ENCODE peak calls at places on chromosomes 4 and X, in five cellular contexts. T is heart right ventricle, I is thyroid gland, V is IMR-90, Z is ovary. Y is an unnamed sample.

GRCh38 chrX:80808854-80809493 is 703 bp downstream of the BRWD3 start:
- DNase-seq in T (no peak), I (peak; percentile 30), V (no peak), Z (peak; percentile 23), Y (peak; percentile 15)

GRCh38 chrX:13489451-13489850 is 80.0 kb upstream of the EGFL6 start:
- DNase-seq in T (peak; percentile 30), I (no peak), V (peak; percentile 38), Z (peak; percentile 50), Y (no peak)

GRCh38 chrX:2705036-2705435 is 13.9 kb downstream of the CD99 start:
- DNase-seq in T (no peak), I (no peak), V (no peak), Z (no peak), Y (no peak)

GRCh38 chrX:107708762-107709161 is 66.8 kb downstream of the TSC22D3 start:
- DNase-seq in T (no peak), I (no peak), V (peak; percentile 14), Z (peak; percentile 15), Y (no peak)

GRCh38 chrX:71870337-71871098 is 40.1 kb upstream of the NHSL2 start:
- DNase-seq in T (no peak), I (no peak), V (no peak), Z (no peak), Y (peak; percentile 88)

GRCh38 chr4:13989496-13989895 is 362.0 kb upstream of the BOD1L1 start:
- DNase-seq in T (no peak), I (no peak), V (no peak), Z (no peak), Y (no peak)

GRCh38 chr4:173334891-173335754 is 965 bp upstream of the HMGB2 start:
- DNase-seq in T (peak; percentile 68), I (peak; percentile 66), V (peak; percentile 70), Z (peak; percentile 51), Y (peak; percentile 95)

GRCh38 chrX:153981771-153982533 is 9.4 kb downstream of the TMEM187 start:
- DNase-seq in T (peak; percentile 42), I (no peak), V (no peak), Z (peak; percentile 77), Y (no peak)

GRCh38 chr4:53100801-53101581 is 238.9 kb downstream of the RASL11B start:
- DNase-seq in T (no peak), I (no peak), V (peak; percentile 84), Z (no peak), Y (no peak)

GRCh38 chr4:66340286-66340893 is 670.1 kb upstream of the EPHA5 start:
- DNase-seq in T (no peak), I (no peak), V (no peak), Z (no peak), Y (no peak)

GRCh38 chr4:8689741-8690140 is 97.2 kb downstream of the CPZ start:
- DNase-seq in T (no peak), I (no peak), V (no peak), Z (peak; percentile 2), Y (no peak)

GRCh38 chr4:8307126-8307525 is 37.6 kb downstream of the HTRA3 start:
- DNase-seq in T (no peak), I (peak; percentile 1), V (no peak), Z (peak; percentile 27), Y (peak; percentile 32)

GRCh38 chrX:117834076-117834475 is 282.5 kb downstream of the KLHL13 start:
- DNase-seq in T (no peak), I (no peak), V (no peak), Z (no peak), Y (no peak)

GRCh38 chr4:41873380-41874295 is 61.6 kb upstream of the TMEM33 start:
- DNase-seq in T (no peak), I (no peak), V (no peak), Z (no peak), Y (no peak)

GRCh38 chrX:69565247-69565815 is 50.6 kb upstream of the EDA start:
- DNase-seq in T (no peak), I (no peak), V (no peak), Z (no peak), Y (no peak)

GRCh38 chrX:13376857-13377441 is 57.1 kb upstream of the ATXN3L start:
- DNase-seq in T (no peak), I (no peak), V (peak; percentile 95), Z (no peak), Y (peak; percentile 65)

GRCh38 chr4:2364654-2365053 is 53.8 kb downstream of the ZFYVE28 start:
- DNase-seq in T (peak; percentile 43), I (peak; percentile 42), V (no peak), Z (peak; percentile 51), Y (no peak)

GRCh38 chr4:58749206-58749605 is 1639.0 kb upstream of the IGFBP7 start:
- DNase-seq in T (no peak), I (peak; percentile 5), V (no peak), Z (no peak), Y (no peak)

GRCh38 chr4:54065282-54066087 is 1.1 kb upstream of the CHIC2 start:
- DNase-seq in T (no peak), I (peak; percentile 13), V (no peak), Z (no peak), Y (no peak)

DNA sequence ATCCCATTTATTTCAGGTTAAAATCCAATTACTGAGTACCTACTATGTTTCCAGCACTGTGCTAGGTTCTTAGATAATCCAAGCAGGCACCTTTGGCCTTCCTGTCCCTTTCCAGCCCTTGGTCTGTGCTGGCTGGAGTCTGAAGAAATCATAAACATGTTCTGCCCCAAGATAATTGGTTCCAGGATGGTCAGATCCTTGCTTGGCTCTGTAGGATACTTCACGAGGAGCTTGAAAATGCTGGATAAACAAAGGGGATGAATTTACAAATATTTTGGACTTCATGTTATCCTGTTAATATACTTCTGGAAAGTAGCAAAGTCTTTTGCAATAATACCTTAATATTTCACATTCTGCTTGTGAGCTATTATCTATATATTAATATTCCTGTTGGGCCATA is 35.0 kb upstream of the FHL1 start:
- DNase-seq in T (no peak), I (no peak), V (no peak), Z (no peak), Y (no peak)
- H3K27ac ChIP-seq in T (no peak overlapping the region), I (no peak overlapping the region), V (peak overlapping the region; percentile 64), Z (no peak overlapping the region), Y (no peak overlapping the region)

GRCh38 chr4:127618427-127618826 is 14.3 kb upstream of the INTU start:
- DNase-seq in T (no peak), I (no peak), V (no peak), Z (no peak), Y (no peak)

GRCh38 chr4:127623755-127624087 is 9.0 kb upstream of the INTU start:
- DNase-seq in T (no peak), I (peak; percentile 64), V (peak; percentile 41), Z (no peak), Y (no peak)

GRCh38 chr4:127622923-127623754 is 9.6 kb upstream of the INTU start:
- DNase-seq in T (peak; percentile 34), I (peak; percentile 52), V (peak; percentile 33), Z (peak; percentile 29), Y (no peak)

GRCh38 chr4:127624176-127624575 is 8.6 kb upstream of the INTU start:
- DNase-seq in T (no peak), I (no peak), V (no peak), Z (no peak), Y (no peak)

GRCh38 chr4:127622621-127622922 is 10.2 kb upstream of the INTU start:
- DNase-seq in T (no peak), I (peak; percentile 71), V (no peak), Z (no peak), Y (peak; percentile 87)
- H3K4me3 ChIP-seq in T (peak overlapping the region; percentile 55), I (peak overlapping the region; percentile 41), V (peak overlapping the region; percentile 90), Z (peak overlapping the region; percentile 41), Y (peak overlapping the region; percentile 42)

DNA sequence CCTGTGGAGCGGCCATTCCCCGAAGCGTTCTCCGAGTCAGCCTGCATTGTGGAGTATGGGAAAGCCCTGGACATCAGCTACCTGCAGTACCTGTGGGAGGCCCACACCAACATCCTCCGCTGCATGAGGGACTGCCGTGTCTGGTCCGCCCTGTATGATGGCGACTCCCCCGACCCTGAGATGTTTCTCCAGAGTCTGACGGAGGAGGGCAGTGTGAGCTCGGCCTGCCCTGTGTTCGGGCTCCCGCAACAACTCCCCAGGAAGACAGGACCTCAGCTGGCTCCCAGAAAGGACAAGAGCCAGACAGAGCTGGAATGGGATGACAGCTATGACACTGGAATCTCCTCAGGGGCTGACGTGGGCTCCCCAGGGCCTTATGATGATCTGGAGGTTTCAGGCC is 111.3 kb downstream of the GATB start:
- DNase-seq in T (no peak), I (no peak), V (no peak), Z (no peak), Y (no peak)
- TF ChIP-seq CTCF in T (no peak), I (no peak), V (no peak), Z (no peak), Y (no peak)

GRCh38 chrX:149493567-149494562 is 11.2 kb downstream of the IDS start:
- DNase-seq in T (peak; percentile 27), I (peak; percentile 20), V (no peak), Z (no peak), Y (peak; percentile 43)

GRCh38 chrX:149497626-149498025 is 7.5 kb downstream of the IDS start:
- DNase-seq in T (no peak), I (no peak), V (peak; percentile 67), Z (no peak), Y (no peak)

GRCh38 chrX:149495573-149496071 is 9.5 kb downstream of the IDS start:
- DNase-seq in T (no peak), I (no peak), V (peak; percentile 69), Z (no peak), Y (no peak)

GRCh38 chrX:149497054-149497453 is 8.1 kb downstream of the IDS start:
- DNase-seq in T (no peak), I (no peak), V (no peak), Z (no peak), Y (no peak)

GRCh38 chrX:149494844-149495565 is 10.1 kb downstream of the IDS start:
- DNase-seq in T (no peak), I (no peak), V (no peak), Z (no peak), Y (no peak)
- H3K27ac ChIP-seq in T (no peak overlapping the region), I (no peak overlapping the region), V (no peak overlapping the region), Z (no peak overlapping the region), Y (no peak overlapping the region)

GRCh38 chr4:119284876-119285611 is 36.9 kb downstream of the FABP2 start:
- DNase-seq in T (no peak), I (no peak), V (peak; percentile 34), Z (no peak), Y (no peak)
- H3K4me3 ChIP-seq in T (peak overlapping the region; percentile 27), I (peak overlapping the region; percentile 6), V (peak overlapping the region; percentile 37), Z (no peak overlapping the region), Y (no peak overlapping the region)

GRCh38 chrX:150765782-150766350 is 72.7 kb downstream of the MTMR1 start:
- DNase-seq in T (no peak), I (no peak), V (no peak), Z (no peak), Y (no peak)

GRCh38 chrX:150767045-150767395 is 73.8 kb downstream of the MTMR1 start:
- DNase-seq in T (peak; percentile 23), I (no peak), V (no peak), Z (no peak), Y (peak; percentile 10)

GRCh38 chrX:150767475-150768131 is 74.4 kb downstream of the MTMR1 start:
- DNase-seq in T (no peak), I (no peak), V (peak; percentile 92), Z (no peak), Y (no peak)

GRCh38 chrX:150765237-150765636 is 72.0 kb downstream of the MTMR1 start:
- DNase-seq in T (no peak), I (no peak), V (no peak), Z (no peak), Y (no peak)

GRCh38 chrX:150766351-150767044 is 73.3 kb downstream of the MTMR1 start:
- DNase-seq in T (no peak), I (no peak), V (no peak), Z (no peak), Y (peak; percentile 40)
- TF ChIP-seq CTCF in T (no peak), I (no peak), V (no peak), Z (no peak), Y (peak; percentile 54)

Y was measured in WERI-Rb-1.